ENCODE peak calls at places on chromosome 7, in five cellular contexts. One of them, this sample, is unnamed.

GRCh38 chr7:94620703-94621118 is 35.2 kb downstream of the SGCE start:
- DNase-seq in GM12865: peak
- DNase-seq in BJ: peak
- DNase-seq in fibroblast of pulmonary artery: peak
- DNase-seq in AG10803: peak
- DNase-seq in this sample: peak

GRCh38 chr7:15625456-15625855 is 61.0 kb downstream of the MEOX2 start:
- DNase-seq in GM12865: no peak
- DNase-seq in fibroblast of pulmonary artery: no peak
- DNase-seq in BJ: no peak
- DNase-seq in AG10803: no peak
- DNase-seq in this sample: peak

GRCh38 chr7:68828575-68828974 is 769.7 kb upstream of the AUTS2 start:
- DNase-seq in AG10803: peak
- DNase-seq in fibroblast of pulmonary artery: no peak
- DNase-seq in GM12865: no peak
- DNase-seq in BJ: no peak
- DNase-seq in this sample: no peak

GRCh38 chr7:4939971-4940720 is 18.8 kb downstream of the MMD2 start:
- DNase-seq in GM12865: no peak
- DNase-seq in AG10803: no peak
- DNase-seq in BJ: no peak
- DNase-seq in fibroblast of pulmonary artery: no peak
- DNase-seq in this sample: no peak

GRCh38 chr7:129969881-129970446 is 17.2 kb upstream of the UBE2H start:
- DNase-seq in fibroblast of pulmonary artery: peak
- DNase-seq in BJ: peak
- DNase-seq in AG10803: peak
- DNase-seq in GM12865: no peak
- DNase-seq in this sample: peak

GRCh38 chr7:1516586-1517251 is 12.5 kb upstream of the INTS1 start:
- DNase-seq in GM12865: no peak
- DNase-seq in fibroblast of pulmonary artery: no peak
- DNase-seq in AG10803: no peak
- DNase-seq in BJ: no peak
- DNase-seq in this sample: no peak

GRCh38 chr7:87146740-87147386 is 5.4 kb upstream of the DMTF1 start:
- DNase-seq in GM12865: no peak
- DNase-seq in fibroblast of pulmonary artery: no peak
- DNase-seq in AG10803: no peak
- DNase-seq in BJ: no peak
- DNase-seq in this sample: no peak

GRCh38 chr7:26143298-26144044 is 8.5 kb upstream of the NFE2L3 start:
- DNase-seq in AG10803: peak
- DNase-seq in BJ: no peak
- DNase-seq in fibroblast of pulmonary artery: peak
- DNase-seq in GM12865: no peak
- DNase-seq in this sample: no peak

GRCh38 chr7:128692623-128693270 is 20.7 kb downstream of the GARIN1A start:
- DNase-seq in BJ: no peak
- DNase-seq in AG10803: no peak
- DNase-seq in GM12865: no peak
- DNase-seq in fibroblast of pulmonary artery: no peak
- DNase-seq in this sample: no peak

GRCh38 chr7:134298902-134299683 is 17.6 kb downstream of the SLC35B4 start:
- DNase-seq in BJ: no peak
- DNase-seq in AG10803: no peak
- DNase-seq in GM12865: no peak
- DNase-seq in fibroblast of pulmonary artery: no peak
- DNase-seq in this sample: peak

GRCh38 chr7:52565980-52566379 is 469.5 kb upstream of the POM121L12 start:
- DNase-seq in AG10803: no peak
- DNase-seq in fibroblast of pulmonary artery: no peak
- DNase-seq in BJ: no peak
- DNase-seq in GM12865: no peak
- DNase-seq in this sample: no peak

GRCh38 chr7:129569811-129570215 is 41.7 kb upstream of the NRF1 start:
- DNase-seq in BJ: peak
- DNase-seq in AG10803: peak
- DNase-seq in GM12865: no peak
- DNase-seq in fibroblast of pulmonary artery: peak
- DNase-seq in this sample: peak

GRCh38 chr7:1249731-1250130 is 17.1 kb downstream of the UNCX start:
- DNase-seq in BJ: no peak
- DNase-seq in GM12865: no peak
- DNase-seq in AG10803: no peak
- DNase-seq in fibroblast of pulmonary artery: no peak
- DNase-seq in this sample: no peak

GRCh38 chr7:127379642-127380041 is 12.9 kb downstream of the ZNF800 start:
- DNase-seq in fibroblast of pulmonary artery: no peak
- DNase-seq in AG10803: no peak
- DNase-seq in BJ: no peak
- DNase-seq in GM12865: no peak
- DNase-seq in this sample: no peak

GRCh38 chr7:130887182-130888016 is 153.4 kb upstream of the KLF14 start:
- DNase-seq in fibroblast of pulmonary artery: peak
- DNase-seq in BJ: peak
- DNase-seq in AG10803: peak
- DNase-seq in GM12865: no peak
- DNase-seq in this sample: peak

GRCh38 chr7:27242046-27242579 is 489 bp upstream of the EVX1 start:
- DNase-seq in BJ: no peak
- DNase-seq in GM12865: no peak
- DNase-seq in fibroblast of pulmonary artery: no peak
- DNase-seq in AG10803: no peak
- DNase-seq in this sample: no peak

GRCh38 chr7:54985405-54986360 is 33.1 kb upstream of the EGFR start:
- DNase-seq in fibroblast of pulmonary artery: peak
- DNase-seq in BJ: peak
- DNase-seq in GM12865: no peak
- DNase-seq in AG10803: peak
- DNase-seq in this sample: peak

GRCh38 chr7:100835903-100836811 is 8.8 kb upstream of the EPHB4 start:
- DNase-seq in fibroblast of pulmonary artery: no peak
- DNase-seq in GM12865: no peak
- DNase-seq in BJ: no peak
- DNase-seq in AG10803: no peak
- DNase-seq in this sample: no peak

GRCh38 chr7:114901771-114902170 is 20.1 kb upstream of the MDFIC start:
- DNase-seq in BJ: no peak
- DNase-seq in fibroblast of pulmonary artery: peak
- DNase-seq in GM12865: no peak
- DNase-seq in AG10803: peak
- DNase-seq in this sample: peak

GRCh38 chr7:142459557-142459963 is 201.7 kb upstream of the PRSS58 start:
- DNase-seq in BJ: peak
- DNase-seq in fibroblast of pulmonary artery: peak
- DNase-seq in GM12865: peak
- DNase-seq in AG10803: peak
- DNase-seq in this sample: peak

GRCh38 chr7:148916186-148916585 is 32.1 kb upstream of the EZH2 start:
- DNase-seq in BJ: peak
- DNase-seq in fibroblast of pulmonary artery: peak
- DNase-seq in GM12865: no peak
- DNase-seq in AG10803: peak
- DNase-seq in this sample: peak
- TF ChIP-seq CTCF in BJ: no peak
- TF ChIP-seq CTCF in fibroblast of pulmonary artery: no peak
- TF ChIP-seq CTCF in GM12865: no peak
- TF ChIP-seq CTCF in AG10803: no peak
- TF ChIP-seq CTCF in this sample: no peak

GRCh38 chr7:123872908-123873307 is 27.9 kb downstream of the HYAL4 start:
- DNase-seq in BJ: no peak
- DNase-seq in AG10803: no peak
- DNase-seq in GM12865: no peak
- DNase-seq in fibroblast of pulmonary artery: no peak
- DNase-seq in this sample: no peak
- H3K4me3 ChIP-seq in BJ: no peak
- H3K4me3 ChIP-seq in AG10803: no peak
- H3K4me3 ChIP-seq in GM12865: no peak
- H3K4me3 ChIP-seq in fibroblast of pulmonary artery: no peak
- H3K4me3 ChIP-seq in this sample: no peak

GRCh38 chr7:106356-106755 is 86.0 kb upstream of the FAM20C start:
- DNase-seq in GM12865: no peak
- DNase-seq in BJ: no peak
- DNase-seq in AG10803: no peak
- DNase-seq in fibroblast of pulmonary artery: no peak
- DNase-seq in this sample: no peak
- TF ChIP-seq CTCF in GM12865: no peak
- TF ChIP-seq CTCF in BJ: no peak
- TF ChIP-seq CTCF in AG10803: no peak
- TF ChIP-seq CTCF in fibroblast of pulmonary artery: no peak
- TF ChIP-seq CTCF in this sample: no peak

GRCh38 chr7:79880312-79880711 is 254.3 kb upstream of the GNAI1 start:
- DNase-seq in BJ: no peak
- DNase-seq in GM12865: no peak
- DNase-seq in AG10803: no peak
- DNase-seq in fibroblast of pulmonary artery: no peak
- DNase-seq in this sample: no peak

GRCh38 chr7:79877874-79878465 is 256.7 kb upstream of the GNAI1 start:
- DNase-seq in AG10803: peak
- DNase-seq in BJ: no peak
- DNase-seq in fibroblast of pulmonary artery: peak
- DNase-seq in GM12865: no peak
- DNase-seq in this sample: no peak

GRCh38 chr7:79872171-79872570 is 262.5 kb upstream of the GNAI1 start:
- DNase-seq in fibroblast of pulmonary artery: no peak
- DNase-seq in AG10803: no peak
- DNase-seq in BJ: no peak
- DNase-seq in GM12865: no peak
- DNase-seq in this sample: no peak

GRCh38 chr7:79874797-79875196 is 259.8 kb upstream of the GNAI1 start:
- DNase-seq in BJ: no peak
- DNase-seq in AG10803: no peak
- DNase-seq in GM12865: no peak
- DNase-seq in fibroblast of pulmonary artery: no peak
- DNase-seq in this sample: no peak

GRCh38 chr7:79876769-79877362 is 257.8 kb upstream of the GNAI1 start:
- DNase-seq in fibroblast of pulmonary artery: peak
- DNase-seq in AG10803: peak
- DNase-seq in BJ: peak
- DNase-seq in GM12865: no peak
- DNase-seq in this sample: peak
- H3K4me3 ChIP-seq in fibroblast of pulmonary artery: no peak
- H3K4me3 ChIP-seq in AG10803: no peak
- H3K4me3 ChIP-seq in BJ: no peak
- H3K4me3 ChIP-seq in GM12865: no peak
- H3K4me3 ChIP-seq in this sample: no peak

DNA sequence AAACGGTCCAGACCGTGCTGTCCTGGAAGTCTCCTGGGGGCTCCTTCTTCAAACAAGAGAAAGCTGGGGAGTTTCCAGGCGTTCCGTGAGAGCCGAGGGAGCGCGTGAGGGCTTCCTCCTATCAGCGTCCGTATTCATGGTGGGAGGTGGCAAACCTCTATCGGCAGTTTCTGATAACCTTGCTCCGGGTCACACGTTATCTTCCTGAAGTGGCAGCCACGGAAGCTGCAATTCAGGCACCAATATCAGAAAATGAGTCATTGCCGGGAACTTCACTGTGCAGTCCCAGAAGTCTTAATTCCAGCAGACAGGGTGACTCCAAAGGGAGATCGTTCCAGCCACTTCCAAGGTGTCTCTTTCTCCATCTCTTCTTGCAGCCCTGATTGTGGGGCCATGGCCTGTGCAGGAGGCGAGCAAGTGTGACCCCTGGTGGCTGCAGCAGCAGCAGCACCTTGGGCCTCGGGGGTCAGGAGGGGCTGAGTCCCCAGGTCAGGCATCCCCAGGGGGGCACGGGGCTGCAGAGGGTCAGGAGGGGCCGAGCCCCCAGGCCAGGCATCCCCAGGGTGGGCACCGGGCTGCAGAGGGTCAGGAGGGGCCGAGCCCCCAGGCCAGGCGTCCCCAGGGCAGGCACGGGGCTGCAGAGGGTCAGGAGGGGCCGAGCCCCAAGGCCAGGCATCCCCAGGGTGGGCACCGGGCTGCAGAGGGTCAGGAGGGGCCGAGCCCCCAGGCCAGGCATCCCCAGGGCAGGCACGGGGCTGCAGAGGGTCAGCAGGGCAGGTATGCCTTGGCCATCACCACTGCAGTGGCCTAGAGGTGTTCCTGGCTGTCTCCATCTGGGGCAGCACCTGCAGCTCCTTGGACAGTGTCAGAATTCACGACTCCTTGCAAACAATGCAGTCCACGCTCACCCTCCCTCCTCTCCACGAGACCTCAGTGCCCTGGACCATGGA is 538.7 kb downstream of the DNAJB6 start:
- DNase-seq in AG10803: no peak
- DNase-seq in BJ: no peak
- DNase-seq in fibroblast of pulmonary artery: no peak
- DNase-seq in GM12865: no peak
- DNase-seq in this sample: no peak
- TF ChIP-seq CTCF in AG10803: no peak
- TF ChIP-seq CTCF in BJ: no peak
- TF ChIP-seq CTCF in fibroblast of pulmonary artery: no peak
- TF ChIP-seq CTCF in GM12865: peak
- TF ChIP-seq CTCF in this sample: peak

GRCh38 chr7:132666786-132667185 is 90.5 kb upstream of the PLXNA4 start:
- DNase-seq in GM12865: no peak
- DNase-seq in fibroblast of pulmonary artery: no peak
- DNase-seq in BJ: no peak
- DNase-seq in AG10803: no peak
- DNase-seq in this sample: no peak
- H3K4me3 ChIP-seq in GM12865: no peak
- H3K4me3 ChIP-seq in fibroblast of pulmonary artery: no peak
- H3K4me3 ChIP-seq in BJ: no peak
- H3K4me3 ChIP-seq in AG10803: no peak
- H3K4me3 ChIP-seq in this sample: no peak